ENCODE peak calls at places on chromosomes 7 and 10, in nine cellular contexts. N is stimulated activated CD4-positive, alpha-beta T cell treated with anti-CD3 and anti-CD28 coated beads, Interleukin-12 subunit alpha, Interleukin-12 subunit beta, amount 100 ng/mL, for 4 hours; C is C1 segment of cervical spinal cord; Z is Right ventricle myocardium inferior; D is T-helper 9 cell; V is effector CD4-positive, alpha-beta T cell; M is HFFc6; Y is AG09319; T is NCI-H774. Q is an unnamed sample.

GRCh38 chr7:155418304-155418703 is 39.6 kb upstream of the EN2 start:
- DNase-seq in D (no peak), Y (no peak), N (no peak), Z (no peak), M (no peak), T (no peak), V (no peak), C (no peak), Q (no peak)

GRCh38 chr7:121081327-121081936 is 92.9 kb downstream of the CPED1 start:
- DNase-seq in T (peak; percentile 36), Z (no peak), C (no peak), D (no peak), V (no peak), Y (peak; percentile 48), N (no peak), M (peak; percentile 75), Q (peak; percentile 91)

GRCh38 chr10:79118286-79119202 is 49.8 kb downstream of the ZMIZ1 start:
- DNase-seq in C (no peak), V (no peak), Y (no peak), T (no peak), D (no peak), Z (no peak), M (no peak), N (no peak), Q (no peak)

GRCh38 chr7:142620375-142620774 is 128.9 kb upstream of the PRSS1 start:
- DNase-seq in M (no peak), Z (no peak), T (no peak), D (no peak), V (no peak), N (no peak), C (no peak), Y (no peak), Q (no peak)

GRCh38 chr7:12583181-12583580 is 12.7 kb downstream of the SCIN start:
- DNase-seq in Y (no peak), M (peak; percentile 29), V (no peak), T (no peak), N (no peak), D (no peak), Z (no peak), C (no peak), Q (no peak)

GRCh38 chr7:49324707-49325106 is 400.4 kb downstream of the CDC14C start:
- DNase-seq in N (no peak), Y (no peak), C (no peak), V (no peak), D (no peak), M (no peak), T (no peak), Z (no peak), Q (peak; percentile 15)

GRCh38 chr10:15877836-15878576 is 17.7 kb upstream of the MINDY3 start:
- DNase-seq in Y (no peak), D (no peak), M (no peak), N (no peak), T (no peak), V (no peak), C (no peak), Z (no peak), Q (no peak)

GRCh38 chr7:75637854-75638606 is 100.7 kb downstream of the HIP1 start:
- DNase-seq in Z (no peak), M (no peak), T (no peak), D (no peak), C (no peak), Y (no peak), N (no peak), V (no peak), Q (no peak)

GRCh38 chr10:122301055-122301810 is 30.1 kb downstream of the BTBD16 start:
- DNase-seq in Z (no peak), M (peak; percentile 3), C (no peak), D (no peak), T (no peak), Y (peak; percentile 15), N (no peak), V (no peak), Q (peak; percentile 78)